ENCODE peak calls at places on chromosome 4, in four cellular contexts. Z, F, T and V are unnamed samples.

GRCh38 chr4:151325320-151326246 is at the start of gene SH3D19:
- DNase-seq in Z (peak), F (peak), T (no peak), V (peak)

GRCh38 chr4:127783971-127784519 is 1.9 kb downstream of the HSPA4L start:
- DNase-seq in Z (peak), F (no peak), T (no peak), V (peak)

GRCh38 chr4:83046693-83047473 is 11.9 kb downstream of the COPS4 start:
- DNase-seq in Z (no peak), F (no peak), T (no peak), V (no peak)

GRCh38 chr4:1080961-1081688 is 32.2 kb downstream of the RNF212 start:
- DNase-seq in Z (no peak), F (peak), T (no peak), V (peak)

GRCh38 chr4:140096921-140097320 is 57.1 kb downstream of the MAML3 start:
- DNase-seq in Z (no peak), F (no peak), T (no peak), V (no peak)

GRCh38 chr4:13656569-13656988 is 29.1 kb upstream of the BOD1L1 start:
- DNase-seq in Z (peak), F (peak), T (peak), V (peak)

GRCh38 chr4:21013501-21013900 is 313.2 kb downstream of the PACRGL start:
- DNase-seq in Z (no peak), F (no peak), T (no peak), V (no peak)

GRCh38 chr4:15526924-15527592 is 57.4 kb downstream of the CC2D2A start:
- DNase-seq in Z (no peak), F (no peak), T (no peak), V (no peak)

GRCh38 chr4:5662555-5662954 is 45.8 kb downstream of the EVC2 start:
- DNase-seq in Z (no peak), F (no peak), T (no peak), V (no peak)

GRCh38 chr4:101843054-101843453 is 52.5 kb downstream of the BANK1 start:
- DNase-seq in Z (no peak), F (no peak), T (no peak), V (no peak)

GRCh38 chr4:168612435-168613139 is 115.7 kb downstream of the PALLD start:
- DNase-seq in Z (no peak), F (no peak), T (no peak), V (no peak)

GRCh38 chr4:48909697-48910096 is 3.1 kb upstream of the OCIAD2 start:
- DNase-seq in Z (peak), F (no peak), T (no peak), V (peak)

GRCh38 chr4:182994171-182994570 is 77.0 kb upstream of the DCTD start:
- DNase-seq in Z (no peak), F (no peak), T (no peak), V (no peak)

GRCh38 chr4:100391913-100392312 is 125.9 kb downstream of the EMCN start:
- DNase-seq in Z (peak), F (no peak), T (no peak), V (peak)

GRCh38 chr4:83691998-83692397 is 156.1 kb downstream of the GPAT3 start:
- DNase-seq in Z (no peak), F (no peak), T (no peak), V (no peak)

GRCh38 chr4:189845145-189845846 is 95.4 kb upstream of the FRG1 start:
- DNase-seq in Z (no peak), F (no peak), T (no peak), V (no peak)

GRCh38 chr4:23930750-23931488 is 41.1 kb upstream of the PPARGC1A start:
- DNase-seq in Z (no peak), F (no peak), T (no peak), V (no peak)

GRCh38 chr4:28555851-28556250 is 1695.2 kb downstream of the STIM2 start:
- DNase-seq in Z (no peak), F (no peak), T (no peak), V (no peak)

GRCh38 chr4:96145671-96146070 is 305.8 kb downstream of the PDHA2 start:
- DNase-seq in Z (peak), F (no peak), T (no peak), V (peak)

GRCh38 chr4:86050516-86050915 is 309.3 kb downstream of the MAPK10 start:
- DNase-seq in Z (no peak), F (no peak), T (no peak), V (no peak)

GRCh38 chr4:92231511-92231910 is 72.3 kb upstream of the GRID2 start:
- DNase-seq in Z (no peak), F (no peak), T (no peak), V (no peak)

GRCh38 chr4:2834001-2834921 is 9.4 kb upstream of the ADD1 start:
- DNase-seq in Z (no peak), F (no peak), T (no peak), V (no peak)

GRCh38 chr4:120198411-120198810 is 131.8 kb upstream of the MAD2L1 start:
- DNase-seq in Z (no peak), F (no peak), T (no peak), V (no peak)

GRCh38 chr4:182533948-182534347 is 290.7 kb downstream of the TENM3 start:
- DNase-seq in Z (no peak), F (no peak), T (no peak), V (no peak)

GRCh38 chr4:186151499-186151898 is 39.9 kb upstream of the CYP4V2 start:
- DNase-seq in Z (no peak), F (no peak), T (no peak), V (no peak)

GRCh38 chr4:62571494-62571893 is 1371.4 kb downstream of the ADGRL3 start:
- DNase-seq in Z (no peak), F (no peak), T (no peak), V (no peak)

GRCh38 chr4:151565583-151565982 is 156.6 kb downstream of the FHIP1A start:
- DNase-seq in Z (no peak), F (no peak), T (no peak), V (no peak)

GRCh38 chr4:71338846-71339593 is at the start of gene SLC4A4:
- DNase-seq in Z (peak), F (no peak), T (no peak), V (peak)

GRCh38 chr4:95091272-95091671 is 333.5 kb downstream of the BMPR1B start:
- DNase-seq in Z (no peak), F (no peak), T (no peak), V (no peak)

GRCh38 chr4:107034091-107034698 is 1.9 kb downstream of the DKK2 start:
- DNase-seq in Z (peak), F (peak), T (no peak), V (peak)

GRCh38 chr4:142242156-142242555 is 603.9 kb downstream of the INPP4B start:
- DNase-seq in Z (no peak), F (no peak), T (no peak), V (no peak)

GRCh38 chr4:74793757-74794340 is 474 bp downstream of the BTC start:
- DNase-seq in Z (peak), F (peak), T (no peak), V (no peak)

GRCh38 chr4:169159614-169160013 is 111.1 kb downstream of the SH3RF1 start:
- DNase-seq in Z (no peak), F (no peak), T (no peak), V (no peak)

GRCh38 chr4:39616651-39617050 is 22.0 kb downstream of the SMIM14 start:
- DNase-seq in Z (no peak), F (no peak), T (no peak), V (no peak)

GRCh38 chr4:100591156-100591876 is 73.5 kb upstream of the EMCN start:
- DNase-seq in Z (no peak), F (peak), T (no peak), V (no peak)

GRCh38 chr4:185305979-185306442 is 89.7 kb downstream of the LRP2BP start:
- DNase-seq in Z (no peak), F (no peak), T (no peak), V (no peak)

GRCh38 chr4:181077416-181077815 is 1165.8 kb upstream of the TENM3 start:
- DNase-seq in Z (no peak), F (no peak), T (no peak), V (no peak)

GRCh38 chr4:40202474-40202873 is 5.6 kb downstream of the RHOH start:
- DNase-seq in Z (no peak), F (no peak), T (no peak), V (no peak)

GRCh38 chr4:178784491-178784890 is 1342.3 kb upstream of the AGA start:
- DNase-seq in Z (no peak), F (no peak), T (no peak), V (no peak)